ENCODE peak calls at places on chromosomes 7 and 10, in six cellular contexts. J is adrenal gland; P is coronary artery; K is NCI-H226; Z is CD4-positive, CD25-positive, alpha-beta regulatory T cell; H is heart right ventricle. N is an unnamed sample.

GRCh38 chr7:131562941-131563340 is 6.5 kb upstream of the PODXL start:
- DNase-seq in Z (no peak), P (no peak), K (no peak), J (no peak), H (no peak), N (no peak)

GRCh38 chr7:132516042-132516840 is 60.0 kb downstream of the PLXNA4 start:
- DNase-seq in H (peak; percentile 48), K (peak; percentile 42), P (no peak), J (peak; percentile 21), Z (no peak), N (no peak)

GRCh38 chr10:51000164-51000563 is 74.1 kb upstream of the PRKG1 start:
- DNase-seq in H (no peak), K (peak; percentile 66), P (no peak), Z (no peak), J (no peak), N (no peak)

GRCh38 chr7:130363156-130363847 is 17.0 kb upstream of the CPA1 start:
- DNase-seq in H (no peak), Z (no peak), P (no peak), K (peak; percentile 96), J (peak; percentile 81), N (no peak)

GRCh38 chr10:52949899-52950298 is 177.3 kb upstream of the MBL2 start:
- DNase-seq in K (no peak), Z (no peak), J (no peak), P (no peak), H (no peak), N (no peak)

GRCh38 chr7:134533288-134533771 is 6.0 kb downstream of the AKR1B10 start:
- DNase-seq in H (no peak), K (peak; percentile 38), J (no peak), Z (no peak), P (peak; percentile 36), N (no peak)

GRCh38 chr10:71433983-71434744 is 37.4 kb downstream of the CDH23 start:
- DNase-seq in P (peak; percentile 60), Z (no peak), H (no peak), J (no peak), K (no peak), N (no peak)

GRCh38 chr10:66259836-66260235 is 666.0 kb upstream of the LRRTM3 start:
- DNase-seq in Z (no peak), H (no peak), P (no peak), K (no peak), J (no peak), N (no peak)

GRCh38 chr10:33381897-33382578 is 47.6 kb upstream of the NRP1 start:
- DNase-seq in J (no peak), Z (no peak), K (no peak), H (no peak), P (no peak), N (no peak)

GRCh38 chr10:88687853-88688467 is 18.1 kb upstream of the LIPK start:
- DNase-seq in Z (peak; percentile 40), K (no peak), P (no peak), H (no peak), J (no peak), N (no peak)